ENCODE peak calls at places on chromosomes 6 and 20, in four cellular contexts. M, B, U and S are unnamed samples.

GRCh38 chr6:28940859-28941680 is 17.3 kb upstream of the TRIM27 start:
- DNase-seq in B (peak; percentile 83), M (peak; percentile 74), U (peak; percentile 53), S (peak; percentile 62)

GRCh38 chr6:150142657-150143501 is at the start of gene PPP1R14C:
- DNase-seq in B (no peak), U (no peak), M (no peak), S (no peak)

GRCh38 chr6:159968295-159969203 is at the start of gene IGF2R:
- DNase-seq in B (no peak), M (peak; percentile 94), U (peak; percentile 90), S (peak; percentile 81)

GRCh38 chr20:61666471-61666832 is 399.2 kb downstream of the TAF4 start:
- DNase-seq in U (no peak), B (no peak), M (no peak), S (no peak)

GRCh38 chr6:53795702-53796450 is 1.1 kb downstream of the LRRC1 start:
- DNase-seq in M (peak; percentile 36), B (no peak), U (no peak), S (no peak)

GRCh38 chr20:561437-562231 is 18.0 kb upstream of the CSNK2A1 start:
- DNase-seq in U (no peak), M (peak; percentile 39), B (peak; percentile 41), S (peak; percentile 32)

GRCh38 chr6:88780714-88781389 is 182.6 kb downstream of the RNGTT start:
- DNase-seq in M (peak; percentile 5), U (peak; percentile 23), B (peak; percentile 45), S (peak; percentile 45)

GRCh38 chr6:83365931-83366330 is 64.9 kb downstream of the ME1 start:
- DNase-seq in B (no peak), U (no peak), M (no peak), S (peak; percentile 41)

GRCh38 chr6:34412643-34413214 is 13.1 kb downstream of the RPS10 start:
- DNase-seq in B (no peak), U (no peak), M (no peak), S (no peak)

GRCh38 chr6:52368002-52368401 is 6.1 kb downstream of the PAQR8 start:
- DNase-seq in U (no peak), M (no peak), B (no peak), S (no peak)

GRCh38 chr20:5674176-5674660 is 76.0 kb upstream of the SHLD1 start:
- DNase-seq in M (no peak), U (no peak), B (no peak), S (no peak)

GRCh38 chr20:813386-813785 is 20.1 kb upstream of the FAM110A start:
- DNase-seq in U (no peak), B (no peak), M (no peak), S (no peak)

GRCh38 chr20:1263853-1264252 is 2.2 kb upstream of the SNPH start:
- DNase-seq in B (no peak), U (no peak), M (no peak), S (no peak)

GRCh38 chr20:63740501-63741353 is 1.2 kb downstream of the SLC2A4RG start:
- DNase-seq in M (peak; percentile 95), U (no peak), B (peak; percentile 58), S (peak; percentile 85)

GRCh38 chr20:19786311-19786710 is 28.3 kb downstream of the RIN2 start:
- DNase-seq in B (peak; percentile 79), U (no peak), M (no peak), S (peak; percentile 91)

GRCh38 chr20:10922521-10922920 is 248.7 kb upstream of the JAG1 start:
- DNase-seq in U (no peak), B (no peak), M (no peak), S (no peak)

GRCh38 chr6:161694995-161695394 is 421.1 kb upstream of the AGPAT4 start:
- DNase-seq in U (no peak), M (no peak), B (peak; percentile 3), S (peak; percentile 7)

GRCh38 chr20:38123021-38123587 is 42.0 kb downstream of the TGM2 start:
- DNase-seq in B (no peak), M (no peak), U (no peak), S (no peak)

GRCh38 chr6:73394577-73395354 is at the start of gene DDX43:
- DNase-seq in U (peak; percentile 19), M (peak; percentile 10), B (no peak), S (peak; percentile 18)

GRCh38 chr6:132731086-132731485 is 17.2 kb upstream of the VNN1 start:
- DNase-seq in M (no peak), U (no peak), B (no peak), S (no peak)

GRCh38 chr6:102381203-102381602 is 987.7 kb downstream of the GRIK2 start:
- DNase-seq in M (no peak), B (no peak), U (no peak), S (no peak)

GRCh38 chr20:22836877-22837276 is 198.2 kb upstream of the SSTR4 start:
- DNase-seq in U (no peak), B (no peak), M (no peak), S (no peak)

GRCh38 chr6:11876934-11877433 is 98.4 kb upstream of the ADTRP start:
- DNase-seq in U (no peak), B (no peak), M (no peak), S (no peak)

GRCh38 chr6:116444092-116444491 is 17.1 kb upstream of the CALHM6 start:
- DNase-seq in B (peak; percentile 26), U (no peak), M (no peak), S (no peak)